ENCODE peak calls at places on chromosome X, in five cellular contexts. X, A, F, Q and R are unnamed samples.

GRCh38 chrX:45935408-45935807 is 609.8 kb downstream of the ZNF674 start:
- DNase-seq in X (no peak), A (no peak), F (no peak), Q (no peak), R (no peak)

GRCh38 chrX:116607766-116608165 is 145.0 kb upstream of the CT83 start:
- DNase-seq in X (no peak), A (no peak), F (no peak), Q (no peak), R (no peak)

GRCh38 chrX:46311581-46312120 is 233.6 kb downstream of the ZNF674 start:
- DNase-seq in X (no peak), A (no peak), F (no peak), Q (no peak), R (no peak)

GRCh38 chrX:69503835-69504625 is at the start of gene NALF2:
- DNase-seq in X (peak), A (peak), F (peak), Q (peak), R (no peak)

GRCh38 chrX:30957753-30958152 is 68.7 kb upstream of the TAB3 start:
- DNase-seq in X (no peak), A (peak), F (no peak), Q (no peak), R (no peak)

GRCh38 chrX:78019586-78020483 is 50.4 kb upstream of the PGAM4 start:
- DNase-seq in X (no peak), A (no peak), F (no peak), Q (no peak), R (no peak)

GRCh38 chrX:119251381-119251780 is 15.3 kb downstream of the PGRMC1 start:
- DNase-seq in X (no peak), A (no peak), F (no peak), Q (no peak), R (no peak)

GRCh38 chrX:149248073-149248625 is 257.0 kb downstream of the IDS start:
- DNase-seq in X (no peak), A (peak), F (no peak), Q (no peak), R (no peak)

GRCh38 chrX:103845165-103845653 is 13.2 kb upstream of the RAB9B start:
- DNase-seq in X (peak), A (peak), F (peak), Q (peak), R (peak)

DNA sequence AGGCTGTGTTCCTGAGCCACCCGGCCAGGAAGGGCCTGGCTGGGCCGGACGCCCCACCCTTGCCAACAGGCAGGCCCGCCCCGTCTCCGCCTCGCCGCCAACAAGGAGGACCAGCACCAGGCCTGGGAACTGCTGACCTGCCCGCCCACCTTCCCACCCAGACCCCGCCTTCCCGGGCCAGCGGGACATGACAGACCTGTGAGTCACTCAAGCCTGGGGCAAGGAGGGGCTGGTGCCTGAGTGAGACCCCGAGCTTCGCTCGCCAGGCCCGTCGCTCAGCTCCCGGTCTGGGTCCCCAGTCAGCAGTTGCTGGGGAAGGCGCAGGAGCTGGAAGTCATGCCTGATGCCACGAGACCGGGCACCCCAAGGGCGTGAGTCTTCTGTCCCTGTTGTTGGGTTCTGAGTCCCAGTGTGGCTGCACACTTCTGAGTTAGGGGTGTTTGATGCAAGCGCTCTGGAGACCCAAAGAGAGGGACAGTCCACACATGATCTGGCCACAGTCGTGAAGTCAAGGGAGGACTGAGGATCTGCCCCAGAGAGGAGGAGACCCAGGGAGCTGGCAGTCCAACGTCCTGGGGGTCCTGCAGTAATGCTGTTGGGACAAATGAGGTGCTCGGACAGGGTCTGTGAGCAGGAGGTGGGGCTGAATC is at the start of gene DNASE1L1:
- DNase-seq in X (no peak), A (peak), F (peak), Q (no peak), R (no peak)
- H3K4me3 ChIP-seq in X (no peak), A (peak), F (peak), Q (peak), R (no peak)

DNA sequence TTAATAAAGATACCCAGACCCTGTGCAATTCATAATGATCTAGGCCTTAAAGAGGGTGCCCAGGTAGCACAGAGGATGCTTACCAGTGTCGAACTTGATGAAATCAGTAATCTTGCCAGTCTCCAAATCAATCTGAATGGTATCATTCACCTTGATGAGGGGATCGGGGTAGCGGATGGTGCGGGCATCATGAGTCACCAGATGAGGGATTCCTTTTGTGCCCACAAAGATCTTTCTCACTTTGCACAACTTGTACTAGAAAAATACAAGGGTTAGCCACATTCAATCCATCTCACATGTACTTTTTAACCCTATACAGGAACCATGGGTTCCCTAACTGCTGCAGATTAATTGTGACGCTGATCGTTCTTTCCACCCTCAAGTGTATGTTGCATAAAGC is 3.3 kb downstream of the RPS4X start:
- DNase-seq in X (no peak), A (no peak), F (no peak), Q (no peak), R (no peak)
- H3K4me3 ChIP-seq in X (no peak), A (peak), F (peak), Q (no peak), R (no peak)

DNA sequence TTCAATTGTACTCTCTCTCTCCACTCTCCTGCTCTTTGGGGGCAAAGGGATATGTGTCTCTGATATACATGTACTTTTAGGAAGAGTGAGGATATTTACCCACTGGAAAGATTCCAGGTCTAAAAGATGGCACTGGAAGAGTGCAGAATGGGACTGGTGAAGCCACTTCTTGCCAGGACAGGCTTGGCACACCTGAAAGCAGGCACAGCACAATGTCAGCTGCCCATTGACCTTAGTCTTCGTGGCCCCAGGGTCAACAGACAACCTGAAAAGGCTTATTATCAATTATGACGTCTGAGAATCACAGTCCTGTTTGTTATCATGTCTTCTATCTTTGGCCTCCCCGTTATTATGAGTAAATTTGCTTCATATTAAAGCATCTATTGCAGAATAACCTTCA is 86.7 kb upstream of the PAK3 start:
- DNase-seq in X (no peak), A (no peak), F (no peak), Q (no peak), R (no peak)
- H3K4me3 ChIP-seq in X (no peak), A (no peak), F (no peak), Q (no peak), R (no peak)

GRCh38 chrX:10157032-10157341 is 212 bp downstream of the CLCN4 start:
- DNase-seq in X (no peak), A (no peak), F (no peak), Q (no peak), R (no peak)
- H3K4me3 ChIP-seq in X (peak), A (peak), F (peak), Q (peak), R (no peak)

DNA sequence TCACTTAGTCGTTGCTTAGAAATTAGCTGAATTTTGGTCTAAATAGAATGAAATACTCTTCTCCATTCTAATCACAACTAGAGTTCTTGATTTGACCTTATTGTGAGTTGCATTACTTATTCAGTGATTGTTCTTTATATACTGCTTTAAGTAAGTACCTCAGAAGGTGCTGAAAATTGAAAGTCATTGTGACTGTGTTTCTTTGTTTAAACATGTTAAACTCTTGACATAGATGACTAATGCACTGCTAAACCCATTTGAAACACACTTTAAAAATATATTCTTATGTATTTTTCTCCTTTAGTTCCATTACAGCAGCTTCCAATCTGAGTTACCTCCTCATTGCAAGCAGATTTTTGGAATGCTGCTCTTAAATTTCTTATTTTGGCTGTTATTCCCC is 9.1 kb downstream of the TSPAN7 start:
- DNase-seq in X (no peak), A (no peak), F (no peak), Q (no peak), R (no peak)
- H3K4me3 ChIP-seq in X (no peak), A (no peak), F (no peak), Q (no peak), R (no peak)

DNA sequence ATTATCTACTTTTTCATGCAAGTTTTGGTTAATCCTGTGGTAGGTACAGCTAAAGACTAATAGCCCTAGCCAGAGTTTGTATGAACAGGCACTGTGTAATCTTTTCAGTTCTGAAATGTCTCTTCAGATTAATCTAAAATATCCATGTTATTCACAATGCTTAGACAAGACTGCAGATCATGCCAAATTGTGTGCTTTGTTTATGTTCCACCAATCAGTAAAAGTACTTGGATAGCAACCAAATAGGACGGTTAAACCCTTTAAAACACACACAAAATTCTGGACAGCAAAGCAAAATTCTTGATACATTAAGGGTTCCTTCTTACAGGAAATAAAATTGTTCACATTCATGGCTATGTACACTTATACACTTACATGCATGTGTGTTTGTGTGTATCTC is 139.1 kb downstream of the KLHL13 start:
- DNase-seq in X (no peak), A (no peak), F (no peak), Q (no peak), R (no peak)
- H3K4me3 ChIP-seq in X (no peak), A (no peak), F (no peak), Q (no peak), R (no peak)

DNA sequence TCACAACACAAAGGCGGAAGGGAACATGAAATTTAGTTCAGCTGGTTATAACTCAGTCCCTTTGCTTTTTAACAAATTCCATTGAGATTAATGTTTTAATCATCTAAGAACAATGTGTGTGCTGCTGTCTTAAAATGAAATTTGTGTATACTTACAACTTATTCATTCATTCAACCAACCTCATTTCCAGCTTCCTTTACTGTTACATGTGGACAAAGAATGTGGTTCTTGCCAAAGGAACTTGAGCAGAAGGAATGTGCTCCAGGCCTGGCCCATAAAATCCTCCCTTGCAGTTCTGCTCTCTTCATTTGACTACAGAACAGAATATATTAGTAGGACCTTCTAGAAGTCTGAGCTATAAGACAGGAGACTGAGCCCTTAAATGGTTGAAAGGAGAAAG is 176.8 kb upstream of the GLRA2 start:
- DNase-seq in X (no peak), A (peak), F (no peak), Q (no peak), R (no peak)
- H3K4me3 ChIP-seq in X (no peak), A (no peak), F (no peak), Q (no peak), R (no peak)